ENCODE peak calls at places on chromosome 16, in seven cellular contexts. M is NCI-H82; W is A549; Q is Calu3; Z is stimulated activated CD4-positive, alpha-beta T cell treated with anti-CD3 and anti-CD28 coated beads, Interleukin-1b, Interleukin-23, amount 100 ng/mL, for 48 hours; R is GM13977; V is fibroblast of mammary gland. B is an unnamed sample.

GRCh38 chr16:85582177-85582888 is 30.8 kb upstream of the GSE1 start:
- DNase-seq in M (peak), W (no peak), Q (no peak), Z (no peak), R (no peak), V (no peak), B (no peak)

GRCh38 chr16:51392651-51393187 is 241.6 kb upstream of the SALL1 start:
- DNase-seq in M (no peak), W (no peak), Q (no peak), Z (no peak), R (no peak), V (peak), B (peak)

GRCh38 chr16:1262846-1263221 is 7.0 kb downstream of the TPSD1 start:
- DNase-seq in M (no peak), W (no peak), Q (no peak), Z (no peak), R (no peak), V (no peak), B (no peak)

GRCh38 chr16:87174061-87174460 is 143.1 kb downstream of the C16orf95 start:
- DNase-seq in M (no peak), W (no peak), Q (no peak), Z (no peak), R (no peak), V (no peak), B (no peak)

GRCh38 chr16:49513040-49513439 is 139.4 kb downstream of the C16orf78 start:
- DNase-seq in M (peak), W (peak), Q (peak), Z (no peak), R (peak), V (peak), B (no peak)

GRCh38 chr16:28204622-28205021 is 7.1 kb downstream of the XPO6 start:
- DNase-seq in M (no peak), W (no peak), Q (no peak), Z (no peak), R (no peak), V (no peak), B (no peak)

GRCh38 chr16:23148513-23149266 is 562 bp downstream of the USP31 start:
- DNase-seq in M (peak), W (peak), Q (peak), Z (peak), R (peak), V (peak), B (peak)

GRCh38 chr16:31181102-31181830 is 1.3 kb downstream of the FUS start:
- DNase-seq in M (peak), W (no peak), Q (peak), Z (peak), R (no peak), V (peak), B (peak)

GRCh38 chr16:70688266-70688742 is 2.5 kb upstream of the MTSS2 start:
- DNase-seq in M (no peak), W (no peak), Q (no peak), Z (no peak), R (no peak), V (peak), B (peak)

B was measured in glutamatergic neuron.